ENCODE peak calls at places on chromosomes 3 and 15, in eight cellular contexts. One of them, this sample, is unnamed.

GRCh38 chr3:12375572-12375971 is 86.7 kb downstream of the PPARG start:
- DNase-seq in MM.1S: no peak
- DNase-seq in HCT116: no peak
- DNase-seq in CD8-positive, alpha-beta T cell: no peak
- DNase-seq in cardiac muscle cell: no peak
- DNase-seq in colonic mucosa: no peak
- DNase-seq in right atrium auricular region: no peak
- DNase-seq in IMR-90: no peak
- DNase-seq in this sample: no peak

GRCh38 chr3:53500165-53500777 is 5.9 kb downstream of the CACNA1D start:
- DNase-seq in HCT116: no peak
- DNase-seq in MM.1S: no peak
- DNase-seq in IMR-90: no peak
- DNase-seq in CD8-positive, alpha-beta T cell: no peak
- DNase-seq in cardiac muscle cell: no peak
- DNase-seq in colonic mucosa: no peak
- DNase-seq in right atrium auricular region: no peak
- DNase-seq in this sample: no peak

GRCh38 chr3:55204417-55204816 is 276.6 kb upstream of the LRTM1 start:
- DNase-seq in HCT116: no peak
- DNase-seq in IMR-90: peak
- DNase-seq in right atrium auricular region: no peak
- DNase-seq in cardiac muscle cell: no peak
- DNase-seq in colonic mucosa: no peak
- DNase-seq in CD8-positive, alpha-beta T cell: no peak
- DNase-seq in MM.1S: no peak
- DNase-seq in this sample: no peak

GRCh38 chr3:38327335-38328009 is 19.1 kb upstream of the XYLB start:
- DNase-seq in IMR-90: peak
- DNase-seq in CD8-positive, alpha-beta T cell: no peak
- DNase-seq in cardiac muscle cell: no peak
- DNase-seq in MM.1S: no peak
- DNase-seq in HCT116: peak
- DNase-seq in right atrium auricular region: no peak
- DNase-seq in colonic mucosa: no peak
- DNase-seq in this sample: peak

GRCh38 chr15:72838311-72838731 is 54.8 kb upstream of the ADPGK start:
- DNase-seq in IMR-90: peak
- DNase-seq in MM.1S: peak
- DNase-seq in CD8-positive, alpha-beta T cell: no peak
- DNase-seq in colonic mucosa: no peak
- DNase-seq in HCT116: no peak
- DNase-seq in right atrium auricular region: no peak
- DNase-seq in cardiac muscle cell: no peak
- DNase-seq in this sample: no peak

GRCh38 chr3:69761896-69762789 is 22.9 kb downstream of the MITF start:
- DNase-seq in IMR-90: peak
- DNase-seq in MM.1S: no peak
- DNase-seq in HCT116: no peak
- DNase-seq in right atrium auricular region: no peak
- DNase-seq in colonic mucosa: no peak
- DNase-seq in CD8-positive, alpha-beta T cell: no peak
- DNase-seq in cardiac muscle cell: no peak
- DNase-seq in this sample: peak

GRCh38 chr3:189771842-189772494 is 140.8 kb downstream of the TP63 start:
- DNase-seq in cardiac muscle cell: no peak
- DNase-seq in right atrium auricular region: no peak
- DNase-seq in colonic mucosa: no peak
- DNase-seq in IMR-90: no peak
- DNase-seq in MM.1S: no peak
- DNase-seq in HCT116: no peak
- DNase-seq in CD8-positive, alpha-beta T cell: no peak
- DNase-seq in this sample: no peak

GRCh38 chr15:33114484-33114767 is 80.1 kb downstream of the FMN1 start:
- DNase-seq in CD8-positive, alpha-beta T cell: no peak
- DNase-seq in HCT116: no peak
- DNase-seq in cardiac muscle cell: no peak
- DNase-seq in colonic mucosa: no peak
- DNase-seq in right atrium auricular region: no peak
- DNase-seq in MM.1S: no peak
- DNase-seq in IMR-90: peak
- DNase-seq in this sample: no peak

GRCh38 chr3:72004749-72005292 is 219.9 kb upstream of the PROK2 start:
- DNase-seq in MM.1S: no peak
- DNase-seq in colonic mucosa: no peak
- DNase-seq in right atrium auricular region: no peak
- DNase-seq in HCT116: no peak
- DNase-seq in cardiac muscle cell: no peak
- DNase-seq in IMR-90: peak
- DNase-seq in CD8-positive, alpha-beta T cell: no peak
- DNase-seq in this sample: peak

GRCh38 chr3:129688310-129688895 is 81.9 kb upstream of the PLXND1 start:
- DNase-seq in cardiac muscle cell: peak
- DNase-seq in right atrium auricular region: peak
- DNase-seq in CD8-positive, alpha-beta T cell: no peak
- DNase-seq in colonic mucosa: peak
- DNase-seq in HCT116: no peak
- DNase-seq in IMR-90: peak
- DNase-seq in MM.1S: no peak
- DNase-seq in this sample: no peak

GRCh38 chr3:125587039-125587664 is 8.1 kb downstream of the OSBPL11 start:
- DNase-seq in HCT116: no peak
- DNase-seq in right atrium auricular region: no peak
- DNase-seq in colonic mucosa: no peak
- DNase-seq in cardiac muscle cell: no peak
- DNase-seq in MM.1S: no peak
- DNase-seq in CD8-positive, alpha-beta T cell: no peak
- DNase-seq in IMR-90: peak
- DNase-seq in this sample: no peak

GRCh38 chr3:43243590-43244587 is 42.5 kb upstream of the SNRK start:
- DNase-seq in right atrium auricular region: no peak
- DNase-seq in colonic mucosa: no peak
- DNase-seq in IMR-90: no peak
- DNase-seq in CD8-positive, alpha-beta T cell: no peak
- DNase-seq in cardiac muscle cell: no peak
- DNase-seq in HCT116: no peak
- DNase-seq in MM.1S: no peak
- DNase-seq in this sample: peak

GRCh38 chr3:4797201-4797600 is 182.0 kb upstream of the BHLHE40 start:
- DNase-seq in HCT116: no peak
- DNase-seq in CD8-positive, alpha-beta T cell: no peak
- DNase-seq in IMR-90: no peak
- DNase-seq in colonic mucosa: no peak
- DNase-seq in MM.1S: no peak
- DNase-seq in right atrium auricular region: no peak
- DNase-seq in cardiac muscle cell: no peak
- DNase-seq in this sample: no peak

GRCh38 chr3:105527949-105528348 is 161.2 kb downstream of the ALCAM start:
- DNase-seq in MM.1S: no peak
- DNase-seq in HCT116: peak
- DNase-seq in IMR-90: peak
- DNase-seq in cardiac muscle cell: no peak
- DNase-seq in colonic mucosa: no peak
- DNase-seq in right atrium auricular region: no peak
- DNase-seq in CD8-positive, alpha-beta T cell: no peak
- DNase-seq in this sample: peak

GRCh38 chr15:95793226-95793625 is 537.3 kb upstream of the NR2F2 start:
- DNase-seq in cardiac muscle cell: no peak
- DNase-seq in CD8-positive, alpha-beta T cell: no peak
- DNase-seq in IMR-90: no peak
- DNase-seq in colonic mucosa: no peak
- DNase-seq in right atrium auricular region: no peak
- DNase-seq in MM.1S: no peak
- DNase-seq in HCT116: no peak
- DNase-seq in this sample: peak

GRCh38 chr3:66856555-66856954 is 141.6 kb upstream of the KBTBD8 start:
- DNase-seq in MM.1S: peak
- DNase-seq in cardiac muscle cell: no peak
- DNase-seq in CD8-positive, alpha-beta T cell: no peak
- DNase-seq in HCT116: no peak
- DNase-seq in right atrium auricular region: no peak
- DNase-seq in IMR-90: no peak
- DNase-seq in colonic mucosa: no peak
- DNase-seq in this sample: no peak

GRCh38 chr3:149415484-149415883 is 38.0 kb upstream of the TM4SF1 start:
- DNase-seq in MM.1S: no peak
- DNase-seq in colonic mucosa: no peak
- DNase-seq in right atrium auricular region: no peak
- DNase-seq in IMR-90: no peak
- DNase-seq in CD8-positive, alpha-beta T cell: no peak
- DNase-seq in HCT116: no peak
- DNase-seq in cardiac muscle cell: no peak
- DNase-seq in this sample: no peak

GRCh38 chr3:102085431-102086226 is 236.3 kb downstream of the NFKBIZ start:
- DNase-seq in cardiac muscle cell: no peak
- DNase-seq in IMR-90: peak
- DNase-seq in right atrium auricular region: no peak
- DNase-seq in MM.1S: no peak
- DNase-seq in CD8-positive, alpha-beta T cell: no peak
- DNase-seq in HCT116: no peak
- DNase-seq in colonic mucosa: no peak
- DNase-seq in this sample: peak

GRCh38 chr15:101357885-101358284 is 62.8 kb upstream of the SNRPA1 start:
- DNase-seq in MM.1S: no peak
- DNase-seq in CD8-positive, alpha-beta T cell: no peak
- DNase-seq in colonic mucosa: no peak
- DNase-seq in IMR-90: no peak
- DNase-seq in right atrium auricular region: no peak
- DNase-seq in cardiac muscle cell: no peak
- DNase-seq in HCT116: no peak
- DNase-seq in this sample: no peak

GRCh38 chr15:101355678-101356464 is 60.8 kb upstream of the SNRPA1 start:
- DNase-seq in CD8-positive, alpha-beta T cell: no peak
- DNase-seq in cardiac muscle cell: no peak
- DNase-seq in right atrium auricular region: no peak
- DNase-seq in MM.1S: no peak
- DNase-seq in HCT116: no peak
- DNase-seq in colonic mucosa: no peak
- DNase-seq in IMR-90: no peak
- DNase-seq in this sample: no peak

GRCh38 chr15:101358895-101359294 is 63.8 kb upstream of the SNRPA1 start:
- DNase-seq in MM.1S: no peak
- DNase-seq in HCT116: no peak
- DNase-seq in IMR-90: peak
- DNase-seq in cardiac muscle cell: peak
- DNase-seq in CD8-positive, alpha-beta T cell: no peak
- DNase-seq in right atrium auricular region: no peak
- DNase-seq in colonic mucosa: no peak
- DNase-seq in this sample: peak

GRCh38 chr15:101359365-101359947 is 64.4 kb upstream of the SNRPA1 start:
- DNase-seq in CD8-positive, alpha-beta T cell: no peak
- DNase-seq in MM.1S: peak
- DNase-seq in IMR-90: peak
- DNase-seq in right atrium auricular region: no peak
- DNase-seq in colonic mucosa: no peak
- DNase-seq in cardiac muscle cell: no peak
- DNase-seq in HCT116: no peak
- DNase-seq in this sample: no peak

GRCh38 chr15:101357333-101357732 is 62.3 kb upstream of the SNRPA1 start:
- DNase-seq in cardiac muscle cell: peak
- DNase-seq in right atrium auricular region: no peak
- DNase-seq in CD8-positive, alpha-beta T cell: no peak
- DNase-seq in MM.1S: no peak
- DNase-seq in colonic mucosa: no peak
- DNase-seq in IMR-90: no peak
- DNase-seq in HCT116: no peak
- DNase-seq in this sample: no peak
- TF ChIP-seq CTCF in cardiac muscle cell: no peak
- TF ChIP-seq CTCF in right atrium auricular region: no peak
- TF ChIP-seq CTCF in CD8-positive, alpha-beta T cell: no peak
- TF ChIP-seq CTCF in MM.1S: no peak
- TF ChIP-seq CTCF in colonic mucosa: no peak
- TF ChIP-seq CTCF in IMR-90: no peak
- TF ChIP-seq CTCF in HCT116: no peak
- TF ChIP-seq CTCF in this sample: no peak

GRCh38 chr15:74383695-74384565 is 16.5 kb upstream of the CYP11A1 start:
- DNase-seq in cardiac muscle cell: no peak
- DNase-seq in HCT116: peak
- DNase-seq in right atrium auricular region: no peak
- DNase-seq in IMR-90: peak
- DNase-seq in colonic mucosa: no peak
- DNase-seq in MM.1S: peak
- DNase-seq in CD8-positive, alpha-beta T cell: no peak
- DNase-seq in this sample: peak
- TF ChIP-seq CTCF in cardiac muscle cell: no peak
- TF ChIP-seq CTCF in HCT116: no peak
- TF ChIP-seq CTCF in right atrium auricular region: no peak
- TF ChIP-seq CTCF in IMR-90: no peak
- TF ChIP-seq CTCF in colonic mucosa: no peak
- TF ChIP-seq CTCF in MM.1S: no peak
- TF ChIP-seq CTCF in CD8-positive, alpha-beta T cell: no peak
- TF ChIP-seq CTCF in this sample: no peak

GRCh38 chr15:68195336-68196112 is 9.6 kb downstream of the CALML4 start:
- DNase-seq in right atrium auricular region: no peak
- DNase-seq in colonic mucosa: no peak
- DNase-seq in IMR-90: no peak
- DNase-seq in cardiac muscle cell: no peak
- DNase-seq in HCT116: no peak
- DNase-seq in MM.1S: no peak
- DNase-seq in CD8-positive, alpha-beta T cell: no peak
- DNase-seq in this sample: no peak
- TF ChIP-seq CTCF in right atrium auricular region: no peak
- TF ChIP-seq CTCF in colonic mucosa: no peak
- TF ChIP-seq CTCF in IMR-90: no peak
- TF ChIP-seq CTCF in cardiac muscle cell: no peak
- TF ChIP-seq CTCF in HCT116: peak
- TF ChIP-seq CTCF in MM.1S: no peak
- TF ChIP-seq CTCF in CD8-positive, alpha-beta T cell: no peak
- TF ChIP-seq CTCF in this sample: no peak

GRCh38 chr3:140050977-140051957 is 116.3 kb downstream of the CLSTN2 start:
- DNase-seq in colonic mucosa: no peak
- DNase-seq in right atrium auricular region: no peak
- DNase-seq in CD8-positive, alpha-beta T cell: no peak
- DNase-seq in IMR-90: no peak
- DNase-seq in cardiac muscle cell: peak
- DNase-seq in HCT116: peak
- DNase-seq in MM.1S: no peak
- DNase-seq in this sample: no peak
- TF ChIP-seq CTCF in colonic mucosa: no peak
- TF ChIP-seq CTCF in right atrium auricular region: no peak
- TF ChIP-seq CTCF in CD8-positive, alpha-beta T cell: no peak
- TF ChIP-seq CTCF in IMR-90: no peak
- TF ChIP-seq CTCF in cardiac muscle cell: no peak
- TF ChIP-seq CTCF in HCT116: peak
- TF ChIP-seq CTCF in MM.1S: no peak
- TF ChIP-seq CTCF in this sample: no peak

DNA sequence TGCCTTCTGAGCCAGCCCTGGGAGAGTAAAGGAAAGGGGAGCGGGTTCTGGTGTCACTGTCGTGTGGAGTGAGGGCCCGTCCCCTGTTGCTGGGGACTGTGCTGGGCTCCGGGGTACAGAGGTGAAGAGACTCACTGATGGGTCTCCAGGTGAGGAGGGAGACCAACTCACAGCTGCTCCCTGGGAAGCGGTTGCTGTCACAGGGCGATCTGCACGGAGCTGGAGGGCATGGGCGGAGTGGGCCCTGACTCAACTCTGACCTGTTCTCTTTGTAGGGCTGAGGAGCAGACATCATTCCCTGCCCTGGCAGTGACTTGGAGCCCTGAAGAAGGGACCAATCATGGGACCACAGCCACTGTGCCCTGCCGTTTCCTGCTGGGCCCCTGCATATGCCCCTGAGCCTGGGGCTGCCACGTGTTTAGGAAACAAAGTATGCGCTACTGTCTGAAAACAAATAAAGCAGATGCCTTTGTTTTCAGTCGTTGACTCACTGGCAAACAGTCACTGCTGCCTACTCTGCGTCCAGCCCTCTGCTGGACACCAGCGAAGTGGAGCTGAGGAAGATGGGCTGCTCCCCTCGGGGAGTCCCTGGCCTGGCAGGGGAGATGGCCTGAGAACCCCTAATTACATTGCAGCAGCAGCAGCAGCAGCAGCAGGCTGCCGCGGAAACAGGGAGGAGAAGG is 22.9 kb upstream of the PLXNA1 start:
- DNase-seq in right atrium auricular region: no peak
- DNase-seq in cardiac muscle cell: no peak
- DNase-seq in colonic mucosa: no peak
- DNase-seq in MM.1S: no peak
- DNase-seq in CD8-positive, alpha-beta T cell: no peak
- DNase-seq in IMR-90: peak
- DNase-seq in HCT116: no peak
- DNase-seq in this sample: peak
- TF ChIP-seq CTCF in right atrium auricular region: no peak
- TF ChIP-seq CTCF in cardiac muscle cell: peak
- TF ChIP-seq CTCF in colonic mucosa: no peak
- TF ChIP-seq CTCF in MM.1S: no peak
- TF ChIP-seq CTCF in CD8-positive, alpha-beta T cell: no peak
- TF ChIP-seq CTCF in IMR-90: peak
- TF ChIP-seq CTCF in HCT116: no peak
- TF ChIP-seq CTCF in this sample: peak